ENCODE peak calls at places on chromosomes 2 and 18, in ten cellular contexts. S is IMR-90, V is sigmoid colon, B is adrenal gland, U is K562, Q is HCT116, I is thyroid gland, W is A549, T is breast epithelium, N is NB4. J is an unnamed sample.
A peak's percentile ranks its signal among the peaks of the same experiment; 100 is the strongest.

GRCh38 chr2:81324046-81324445 is 1019.5 kb upstream of the LRRTM1 start:
- DNase-seq in U (no peak), B (no peak), T (no peak), W (peak; percentile 5), V (no peak), Q (peak; percentile 18), S (no peak), I (no peak), N (peak; percentile 43), J (no peak)

GRCh38 chr2:64062840-64063239 is 43.6 kb upstream of the VPS54 start:
- DNase-seq in T (no peak), S (peak; percentile 82), W (peak; percentile 31), N (no peak), B (no peak), Q (no peak), I (no peak), V (no peak), U (no peak), J (no peak)

GRCh38 chr2:161245237-161245505 is 63.1 kb upstream of the PSMD14 start:
- DNase-seq in V (no peak), I (no peak), W (no peak), B (no peak), T (no peak), S (no peak), N (no peak), Q (no peak), U (no peak), J (no peak)

GRCh38 chr2:124258481-124258880 is 233.4 kb downstream of the CNTNAP5 start:
- DNase-seq in B (no peak), Q (no peak), V (no peak), U (no peak), S (peak; percentile 37), I (no peak), N (no peak), W (no peak), T (no peak), J (no peak)

GRCh38 chr18:45775726-45776125 is 49.7 kb upstream of the SIGLEC15 start:
- DNase-seq in B (no peak), V (no peak), U (no peak), I (no peak), T (no peak), N (no peak), W (no peak), Q (no peak), S (no peak), J (no peak)

GRCh38 chr2:97712693-97713295 is 582 bp upstream of the ZAP70 start:
- DNase-seq in S (no peak), V (peak; percentile 56), I (no peak), W (no peak), U (no peak), N (no peak), Q (no peak), T (no peak), B (no peak), J (no peak)

GRCh38 chr2:239307921-239308620 is 92.7 kb downstream of the HDAC4 start:
- DNase-seq in U (no peak), Q (no peak), N (peak; percentile 31), W (no peak), B (peak; percentile 23), S (no peak), V (peak; percentile 75), T (no peak), I (no peak), J (no peak)

GRCh38 chr2:7849531-7849930 is 832.3 kb upstream of the ID2 start:
- DNase-seq in U (no peak), B (no peak), Q (no peak), V (no peak), T (no peak), W (no peak), S (no peak), N (no peak), I (no peak), J (no peak)

GRCh38 chr2:42877532-42877931 is 85.1 kb upstream of the HAAO start:
- DNase-seq in Q (no peak), T (no peak), V (no peak), B (no peak), W (no peak), S (no peak), I (no peak), N (no peak), U (no peak), J (no peak)

GRCh38 chr18:1094408-1094807 is 189.7 kb downstream of the ADCYAP1 start:
- DNase-seq in S (no peak), Q (no peak), B (no peak), V (no peak), U (no peak), W (no peak), N (no peak), T (no peak), I (no peak), J (no peak)

GRCh38 chr2:26578581-26578980 is 62.6 kb downstream of the CIB4 start:
- DNase-seq in B (no peak), Q (no peak), N (no peak), T (no peak), U (no peak), W (no peak), V (peak; percentile 45), S (no peak), I (no peak), J (no peak)

GRCh38 chr2:187055463-187055862 is 206.5 kb upstream of the ZSWIM2 start:
- DNase-seq in U (no peak), N (peak; percentile 32), Q (no peak), S (no peak), T (no peak), B (peak; percentile 25), V (no peak), I (no peak), W (no peak), J (no peak)

GRCh38 chr18:62485684-62486083 is 37.1 kb upstream of the ZCCHC2 start:
- DNase-seq in W (peak; percentile 67), B (no peak), S (peak; percentile 76), I (peak; percentile 67), N (peak; percentile 85), T (peak; percentile 59), Q (peak; percentile 86), V (no peak), U (peak; percentile 35), J (no peak)

GRCh38 chr18:46519870-46520269 is 137.2 kb downstream of the LOXHD1 start:
- DNase-seq in B (no peak), W (no peak), I (no peak), Q (no peak), V (no peak), N (no peak), T (no peak), S (no peak), U (no peak), J (no peak)

GRCh38 chr2:14634223-14634884 is 1.8 kb downstream of the LRATD1 start:
- DNase-seq in V (peak; percentile 89), W (peak; percentile 79), B (peak; percentile 85), S (peak; percentile 54), Q (no peak), U (peak; percentile 39), T (peak; percentile 82), I (peak; percentile 89), N (no peak), J (no peak)

GRCh38 chr2:72920317-72921087 is 3.2 kb downstream of the EMX1 start:
- DNase-seq in B (no peak), S (peak; percentile 30), I (no peak), N (no peak), V (peak; percentile 41), T (no peak), U (no peak), W (no peak), Q (no peak), J (no peak)

GRCh38 chr2:44769349-44770005 is 172.0 kb upstream of the SIX3 start:
- DNase-seq in Q (no peak), U (no peak), S (no peak), W (no peak), I (no peak), B (no peak), V (no peak), N (no peak), T (no peak), J (no peak)

GRCh38 chr18:9380571-9381390 is 46.2 kb downstream of the TWSG1 start:
- DNase-seq in S (peak; percentile 62), N (no peak), W (no peak), U (no peak), I (no peak), Q (no peak), V (no peak), T (no peak), B (no peak), J (no peak)

GRCh38 chr2:127386246-127386645 is 1.5 kb downstream of the MAP3K2 start:
- DNase-seq in W (no peak), V (no peak), Q (no peak), U (no peak), B (no peak), N (peak; percentile 68), S (no peak), I (no peak), T (no peak), J (no peak)
- H3K4me3 ChIP-seq in W (peak overlapping the region; percentile 78), V (peak overlapping the region; percentile 87), Q (peak overlapping the region; percentile 64), U (peak overlapping the region; percentile 87), B (no peak overlapping the region), N (peak overlapping the region; percentile 92), S (peak overlapping the region; percentile 33), I (peak overlapping the region; percentile 74), T (peak overlapping the region; percentile 74), J (no peak overlapping the region)

GRCh38 chr2:101230541-101230993 is 22.1 kb upstream of the CNOT11 start:
- DNase-seq in B (no peak), I (no peak), S (peak; percentile 58), U (no peak), T (no peak), N (no peak), Q (no peak), W (no peak), V (no peak), J (no peak)
- TF ChIP-seq POLR2A in B (no peak), I (no peak), S (no peak), U (no peak), T (no peak), N (no peak), Q (no peak), W (no peak), V (no peak), J (no peak)

DNA sequence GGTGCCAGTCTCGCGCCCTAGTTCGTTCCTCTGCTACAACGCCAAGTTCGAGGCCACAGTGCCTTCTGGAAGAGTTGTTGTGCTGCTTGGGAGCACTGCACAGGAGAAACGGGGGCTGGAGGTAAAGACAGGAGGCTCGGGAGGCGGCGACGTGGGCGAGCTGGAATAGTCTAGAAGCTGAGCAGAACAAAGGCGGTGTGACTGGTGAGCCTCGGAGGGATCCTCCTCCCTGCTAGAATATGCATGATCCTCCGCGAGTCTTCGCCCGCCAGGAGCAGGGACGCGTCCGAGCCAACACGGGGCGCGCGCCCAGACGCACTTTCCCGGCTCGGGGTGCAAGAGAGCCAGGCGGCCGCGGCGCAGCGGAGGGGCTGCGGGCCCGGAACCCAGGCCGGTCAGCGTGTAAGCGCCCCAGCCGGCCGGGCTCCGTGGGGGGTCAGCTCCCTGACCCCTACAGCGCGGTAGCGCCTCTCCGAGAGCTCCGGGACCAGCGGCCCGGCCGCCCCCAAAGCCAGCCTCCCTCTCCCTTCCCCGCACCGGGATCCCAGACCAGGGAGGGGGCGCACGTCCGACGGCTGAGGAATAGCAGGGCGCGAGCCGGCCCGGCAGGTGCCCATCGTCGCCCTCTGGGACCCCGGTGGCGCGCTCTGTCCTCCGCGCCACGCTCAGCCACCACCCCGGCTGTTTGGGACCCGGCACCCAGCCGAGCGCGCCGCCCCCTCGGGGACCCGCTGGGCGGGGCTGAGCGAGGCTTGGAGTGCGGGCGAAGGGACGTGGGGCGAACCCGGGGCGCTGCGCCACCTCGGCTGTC is 62.4 kb downstream of the GNAL start:
- DNase-seq in U (no peak), T (no peak), V (no peak), W (no peak), S (no peak), I (peak; percentile 8), Q (no peak), B (no peak), N (no peak), J (no peak)
- TF ChIP-seq CTCF in U (no peak), T (no peak), V (no peak), W (no peak), S (no peak), I (no peak), Q (no peak), B (no peak), N (no peak), J (no peak)

GRCh38 chr2:109611467-109612095 is 2.2 kb downstream of the SEPTIN10 start:
- DNase-seq in V (no peak), U (no peak), N (peak; percentile 23), W (peak; percentile 51), S (peak; percentile 96), T (no peak), I (no peak), B (no peak), Q (no peak), J (no peak)
- H3K4me3 ChIP-seq in V (peak overlapping the region; percentile 67), U (no peak overlapping the region), N (no peak overlapping the region), W (peak overlapping the region; percentile 69), S (peak overlapping the region; percentile 96), T (no peak overlapping the region), I (no peak overlapping the region), B (no peak overlapping the region), Q (peak overlapping the region; percentile 98), J (peak overlapping the region; percentile 83)